ENCODE peak calls at places on chromosomes 7 and 10, in six cellular contexts. K is ascending aorta, M is HT1080, O is germinal center, I is heart left ventricle, H is NCI-H1092 treated with DMSO at 0.1 percent for 48 hours. X is an unnamed sample.

GRCh38 chr7:68963547-68963946 is 634.7 kb upstream of the AUTS2 start:
- DNase-seq in O (no peak), I (no peak), M (no peak), K (no peak), H (no peak), X (no peak)

GRCh38 chr10:72164617-72165016 is 51.2 kb upstream of the ANAPC16 start:
- DNase-seq in O (no peak), H (no peak), M (no peak), K (no peak), I (no peak), X (no peak)

GRCh38 chr10:13227031-13227430 is 7.1 kb downstream of the UCMA start:
- DNase-seq in O (no peak), K (peak), M (no peak), I (no peak), H (no peak), X (no peak)

GRCh38 chr10:132470306-132471124 is 67.1 kb upstream of the INPP5A start:
- DNase-seq in I (no peak), O (no peak), M (no peak), K (no peak), H (no peak), X (no peak)

GRCh38 chr10:93261089-93261488 is 187.4 kb downstream of the CYP26A1 start:
- DNase-seq in K (no peak), M (no peak), H (no peak), O (no peak), I (no peak), X (no peak)

GRCh38 chr7:115676080-115676479 is 354.5 kb downstream of the TFEC start:
- DNase-seq in K (no peak), H (peak), I (no peak), M (peak), O (no peak), X (no peak)

GRCh38 chr7:16649196-16649595 is 3.2 kb downstream of the BZW2 start:
- DNase-seq in M (no peak), I (no peak), O (no peak), K (no peak), H (no peak), X (no peak)

GRCh38 chr10:77321868-77322267 is 315.7 kb downstream of the KCNMA1 start:
- DNase-seq in K (no peak), O (no peak), H (no peak), M (peak), I (no peak), X (no peak)

GRCh38 chr10:112265745-112266144 is 17.5 kb upstream of the TECTB start:
- DNase-seq in M (no peak), H (no peak), O (no peak), I (no peak), K (no peak), X (no peak)

GRCh38 chr7:9498303-9498702 is 1064.9 kb downstream of the NXPH1 start:
- DNase-seq in M (no peak), I (no peak), H (peak), O (no peak), K (no peak), X (no peak)

GRCh38 chr7:83413425-83413824 is 235.5 kb downstream of the SEMA3E start:
- DNase-seq in H (no peak), K (no peak), M (peak), O (no peak), I (no peak), X (no peak)

GRCh38 chr10:16105082-16105481 is 244.8 kb upstream of the MINDY3 start:
- DNase-seq in M (peak), H (no peak), I (no peak), O (no peak), K (no peak), X (no peak)

GRCh38 chr7:28922618-28923331 is 35.4 kb downstream of the TRIL start:
- DNase-seq in I (peak), H (peak), O (peak), M (peak), K (peak), X (no peak)

GRCh38 chr7:2519119-2519930 is at the start of gene LFNG:
- DNase-seq in H (peak), K (peak), O (peak), M (peak), I (peak), X (peak)

GRCh38 chr7:150944066-150945042 is 33.8 kb downstream of the KCNH2 start:
- DNase-seq in K (peak), O (no peak), I (no peak), H (no peak), M (no peak), X (no peak)

GRCh38 chr10:6275022-6275997 is 72.6 kb downstream of the PFKFB3 start:
- DNase-seq in I (peak), K (peak), O (peak), M (peak), H (no peak), X (no peak)

GRCh38 chr7:124276005-124276606 is 243.2 kb upstream of the TMEM229A start:
- DNase-seq in K (no peak), H (no peak), M (peak), I (no peak), O (peak), X (no peak)

GRCh38 chr10:110118891-110119621 is 88.3 kb upstream of the MXI1 start:
- DNase-seq in M (no peak), K (no peak), I (no peak), O (no peak), H (no peak), X (no peak)

GRCh38 chr10:22652988-22653431 is 61.4 kb downstream of the PIP4K2A start:
- DNase-seq in O (no peak), H (no peak), M (no peak), I (no peak), K (no peak), X (no peak)

GRCh38 chr7:27179503-27180430 is 5.3 kb downstream of the HOXA11 start:
- DNase-seq in O (peak), M (no peak), H (no peak), I (peak), K (peak), X (no peak)

GRCh38 chr10:129496995-129497394 is 30.0 kb downstream of the MGMT start:
- DNase-seq in K (no peak), M (no peak), O (no peak), I (no peak), H (no peak), X (no peak)

GRCh38 chr7:41232086-41232485 is 470.8 kb downstream of the INHBA start:
- DNase-seq in M (peak), H (no peak), K (no peak), I (no peak), O (no peak), X (no peak)

GRCh38 chr10:77526861-77527617 is 110.6 kb downstream of the KCNMA1 start:
- DNase-seq in M (no peak), H (peak), I (no peak), O (no peak), K (no peak), X (no peak)

GRCh38 chr10:32239770-32240169 is 107.2 kb downstream of the EPC1 start:
- DNase-seq in I (no peak), H (no peak), K (no peak), O (no peak), M (peak), X (no peak)

GRCh38 chr7:95509199-95509598 is 23.5 kb downstream of the ASB4 start:
- DNase-seq in K (no peak), O (no peak), M (peak), H (peak), I (no peak), X (no peak)

GRCh38 chr7:74003609-74004008 is 24.4 kb upstream of the ELN start:
- DNase-seq in I (no peak), H (no peak), K (no peak), O (no peak), M (no peak), X (no peak)

GRCh38 chr7:122337011-122337410 is 32.5 kb upstream of the FEZF1 start:
- DNase-seq in H (no peak), M (no peak), I (no peak), K (no peak), O (no peak), X (no peak)

GRCh38 chr10:14086596-14086995 is 244.1 kb downstream of the FRMD4A start:
- DNase-seq in M (peak), O (no peak), I (no peak), K (no peak), H (no peak), X (no peak)

GRCh38 chr7:74271742-74272141 is 17.5 kb upstream of the CLIP2 start:
- DNase-seq in M (no peak), I (no peak), K (no peak), O (peak), H (no peak), X (no peak)

GRCh38 chr10:93815304-93816091 is 57.8 kb downstream of the LGI1 start:
- DNase-seq in M (peak), H (peak), I (no peak), O (no peak), K (no peak), X (no peak)

GRCh38 chr10:85262992-85263391 is 934.6 kb downstream of the CCSER2 start:
- DNase-seq in O (no peak), H (no peak), M (no peak), I (no peak), K (no peak), X (no peak)

GRCh38 chr7:155804897-155805825 is 7.1 kb downstream of the SHH start:
- DNase-seq in O (peak), M (peak), I (peak), K (no peak), H (peak), X (no peak)

GRCh38 chr10:86900955-86901354 is 56.5 kb downstream of the MMRN2 start:
- DNase-seq in K (peak), M (no peak), O (no peak), I (peak), H (no peak), X (no peak)

GRCh38 chr10:127813290-127813689 is 76.3 kb downstream of the FOXI2 start:
- DNase-seq in O (no peak), K (no peak), H (peak), M (peak), I (no peak), X (no peak)

GRCh38 chr7:23490357-23491131 is 20.3 kb upstream of the IGF2BP3 start:
- DNase-seq in H (peak), I (peak), M (no peak), K (peak), O (peak), X (no peak)

GRCh38 chr7:141702047-141702567 is at the start of gene DENND11:
- DNase-seq in O (peak), M (no peak), K (peak), H (peak), I (peak), X (no peak)